ENCODE peak calls at places on chromosome 1, in nine cellular contexts. I, U, Y, W, V, E, C, N and L are unnamed samples.

GRCh38 chr1:223257856-223258255 is 106.1 kb downstream of the SUSD4 start:
- DNase-seq in W (no peak), E (no peak), C (no peak), N (no peak), I (no peak), U (no peak), V (no peak), Y (no peak), L (no peak)

GRCh38 chr1:226912587-226913176 is 27.4 kb upstream of the COQ8A start:
- DNase-seq in N (peak; percentile 55), W (no peak), I (peak; percentile 60), V (peak; percentile 66), E (peak; percentile 75), U (no peak), Y (peak; percentile 44), C (peak; percentile 56), L (peak; percentile 20)

GRCh38 chr1:20158358-20159070 is 19.4 kb downstream of the PLA2G2F start:
- DNase-seq in V (no peak), I (peak; percentile 71), W (no peak), Y (no peak), E (no peak), U (no peak), N (no peak), C (no peak), L (no peak)

GRCh38 chr1:2236695-2237677 is 8.9 kb downstream of the SKI start:
- DNase-seq in E (no peak), V (peak; percentile 66), I (no peak), W (no peak), C (no peak), N (no peak), U (no peak), Y (no peak), L (no peak)

GRCh38 chr1:248373761-248374160 is 1.8 kb upstream of the OR2T6 start:
- DNase-seq in Y (no peak), W (no peak), I (peak; percentile 34), V (no peak), E (no peak), U (no peak), N (no peak), C (no peak), L (no peak)

GRCh38 chr1:64864018-64864945 is 102.1 kb downstream of the JAK1 start:
- DNase-seq in U (no peak), E (peak; percentile 96), W (peak; percentile 22), N (no peak), V (peak; percentile 87), C (peak; percentile 42), I (peak; percentile 84), Y (peak; percentile 12), L (no peak)

GRCh38 chr1:8094481-8095241 is 68.6 kb upstream of the ERRFI1 start:
- DNase-seq in W (no peak), V (no peak), U (no peak), E (no peak), Y (peak; percentile 88), I (peak; percentile 72), N (no peak), C (peak; percentile 74), L (peak; percentile 41)

GRCh38 chr1:150909585-150910185 is 16.5 kb upstream of the SETDB1 start:
- DNase-seq in W (no peak), Y (no peak), V (no peak), N (no peak), C (no peak), I (no peak), U (no peak), E (no peak), L (no peak)

GRCh38 chr1:206513312-206514111 is 6.2 kb downstream of the RASSF5 start:
- DNase-seq in W (peak; percentile 46), E (no peak), V (peak; percentile 68), U (no peak), I (peak; percentile 98), Y (no peak), N (peak; percentile 76), C (peak; percentile 92), L (peak; percentile 97)

DNA sequence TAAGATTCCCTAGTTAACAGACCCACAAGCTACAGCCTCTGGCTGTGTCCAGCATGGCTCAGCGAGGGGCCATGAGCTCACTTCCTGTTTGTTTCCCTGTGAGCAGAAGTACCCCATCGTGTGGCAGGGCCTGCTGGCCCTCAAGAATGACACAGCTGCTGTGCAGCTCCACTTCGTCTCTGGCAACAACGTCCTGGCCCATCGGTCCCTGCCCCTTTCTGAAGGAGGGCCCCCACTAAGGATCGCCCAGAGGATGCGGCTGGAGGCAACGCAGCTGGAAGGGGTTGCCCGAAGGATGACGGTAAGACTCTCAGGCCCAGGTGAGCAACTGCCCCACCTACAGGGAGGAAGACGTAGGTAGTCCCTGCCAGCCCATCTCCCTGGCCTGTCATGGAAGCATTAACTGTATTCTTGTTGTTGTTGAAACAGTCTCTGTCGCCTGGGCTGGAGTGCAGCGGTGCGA is 38.2 kb downstream of the ZBTB17 start:
- DNase-seq in E (no peak), C (no peak), U (no peak), V (no peak), W (no peak), Y (no peak), N (no peak), I (peak; percentile 18), L (no peak)
- H3K4me3 ChIP-seq in E (no peak overlapping the region), C (no peak overlapping the region), U (no peak overlapping the region), V (no peak overlapping the region), W (no peak overlapping the region), Y (no peak overlapping the region), N (no peak overlapping the region), I (no peak overlapping the region), L (no peak overlapping the region)

DNA sequence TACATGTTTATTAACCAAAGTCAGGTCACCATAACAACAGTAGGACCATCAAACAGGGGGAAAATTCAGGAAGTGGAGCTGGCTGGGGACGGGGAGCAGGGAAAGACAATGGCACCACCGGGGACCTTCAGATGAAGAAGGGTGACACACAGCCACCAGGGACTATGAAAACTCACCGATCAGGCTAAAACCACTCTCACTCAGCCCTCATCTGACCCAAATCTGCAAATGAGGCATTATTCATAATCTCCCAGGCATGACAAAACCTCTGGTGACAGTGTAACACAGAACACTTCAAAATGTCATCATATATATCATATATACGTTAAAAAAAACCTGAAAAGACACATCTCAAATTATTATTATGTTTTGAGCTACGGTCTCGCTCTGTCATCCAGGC is 11.2 kb downstream of the MKNK1 start:
- DNase-seq in N (no peak), E (no peak), Y (no peak), U (no peak), I (no peak), W (no peak), V (no peak), C (no peak), L (no peak)
- TF ChIP-seq CTCF in N (no peak), E (no peak), Y (no peak), U (no peak), I (no peak), W (no peak), V (no peak), C (no peak), L (no peak)

GRCh38 chr1:82733645-82734044 is 932.9 kb downstream of the ADGRL2 start:
- DNase-seq in E (no peak), Y (no peak), N (no peak), W (no peak), V (no peak), C (no peak), I (no peak), U (no peak), L (no peak)

GRCh38 chr1:82728206-82728605 is 927.5 kb downstream of the ADGRL2 start:
- DNase-seq in W (no peak), Y (no peak), C (no peak), V (no peak), I (no peak), U (no peak), E (no peak), N (no peak), L (no peak)

GRCh38 chr1:82731216-82731615 is 930.5 kb downstream of the ADGRL2 start:
- DNase-seq in I (no peak), E (no peak), V (no peak), N (no peak), Y (no peak), W (no peak), C (no peak), U (no peak), L (no peak)
- H3K4me3 ChIP-seq in I (no peak overlapping the region), E (no peak overlapping the region), V (no peak overlapping the region), N (no peak overlapping the region), Y (no peak overlapping the region), W (no peak overlapping the region), C (no peak overlapping the region), U (no peak overlapping the region), L (no peak overlapping the region)

DNA sequence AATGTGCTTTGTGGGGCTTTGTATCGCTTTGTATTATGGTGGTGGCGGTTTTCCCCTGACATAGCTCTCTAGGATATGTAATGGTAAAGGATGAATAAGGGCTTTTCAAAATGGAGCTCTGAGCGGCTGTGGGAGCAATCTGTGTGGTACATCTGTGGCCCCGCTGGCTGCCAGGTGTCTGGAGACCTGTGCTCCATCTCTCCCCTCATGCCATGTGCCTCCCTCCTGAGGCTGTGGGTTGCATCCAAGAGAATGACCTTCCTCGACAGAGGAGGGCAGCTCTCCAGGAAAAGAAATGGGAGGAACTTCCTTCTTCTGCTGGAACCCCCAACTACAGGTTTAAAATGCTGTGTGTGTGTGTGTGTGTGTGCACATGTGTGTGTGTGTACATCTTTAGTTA is 78.7 kb downstream of the RYR2 start:
- DNase-seq in I (no peak), V (no peak), U (no peak), N (no peak), W (no peak), E (no peak), C (no peak), Y (no peak), L (no peak)
- TF ChIP-seq CTCF in I (no peak), V (no peak), U (no peak), N (no peak), W (no peak), E (no peak), C (no peak), Y (no peak), L (no peak)

DNA sequence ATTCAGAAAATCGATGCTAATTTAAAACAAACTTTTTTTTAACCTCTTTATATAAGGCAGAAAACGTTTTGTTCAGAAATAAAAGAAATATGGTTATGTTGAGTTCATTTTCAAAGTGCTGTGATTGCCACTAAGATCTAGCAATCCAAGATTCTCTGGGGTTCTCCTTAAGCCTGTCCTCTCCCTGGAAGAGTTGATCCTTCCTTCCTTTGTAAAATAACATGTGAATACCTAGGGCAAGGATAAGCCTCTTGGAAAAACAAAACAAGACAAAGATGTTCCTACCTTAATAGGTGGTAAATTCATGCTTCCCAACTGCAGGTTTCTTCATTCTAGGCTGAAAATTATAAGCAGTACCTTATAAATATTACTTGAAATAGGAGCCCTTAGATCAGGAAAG is 18.0 kb upstream of the FOXD3 start:
- DNase-seq in C (no peak), I (no peak), W (no peak), U (no peak), N (no peak), V (no peak), Y (no peak), E (no peak), L (no peak)
- H3K4me3 ChIP-seq in C (no peak overlapping the region), I (no peak overlapping the region), W (no peak overlapping the region), U (no peak overlapping the region), N (no peak overlapping the region), V (no peak overlapping the region), Y (no peak overlapping the region), E (no peak overlapping the region), L (no peak overlapping the region)

DNA sequence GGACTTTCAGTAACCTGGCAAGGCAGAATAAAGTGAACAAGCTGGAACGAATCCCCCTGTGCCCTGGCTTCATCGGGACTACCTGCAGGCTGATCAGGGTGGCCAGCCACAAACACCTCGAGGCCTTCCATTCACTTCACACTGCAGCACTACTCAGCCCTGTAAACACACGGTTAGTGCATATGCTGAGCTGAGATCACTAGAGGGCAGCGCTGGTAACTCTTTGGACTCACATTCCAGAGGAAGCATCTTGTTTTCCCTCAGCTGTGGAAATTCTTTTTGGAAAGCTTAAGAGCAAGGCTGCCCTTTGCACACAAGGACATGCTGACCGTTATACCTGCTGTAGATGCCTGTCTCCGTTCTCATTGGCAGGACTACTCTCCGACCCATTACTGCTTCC is 32.1 kb downstream of the PCSK9 start:
- DNase-seq in V (no peak), W (no peak), E (no peak), N (no peak), Y (peak; percentile 47), I (peak; percentile 74), C (peak; percentile 73), U (peak; percentile 53), L (peak; percentile 49)
- TF ChIP-seq CTCF in V (no peak), W (no peak), E (peak; percentile 23), N (no peak), Y (peak; percentile 40), I (peak; percentile 74), C (peak; percentile 69), U (peak; percentile 61), L (peak; percentile 49)